ENCODE peak calls at places on chromosomes 6 and 20, in seven cellular contexts. G is H9, A is mesenchymal stem cell, H is IMR-90, U is H1, Z is neuronal stem cell, V is trophoblast cell. N is an unnamed sample.
A peak's percentile ranks its signal among the peaks of the same experiment; 100 is the strongest.

GRCh38 chr6:26020983-26021349 is 58.4 kb downstream of the TRIM38 start:
- DNase-seq in U (no peak), A (peak; percentile 86), H (peak; percentile 74), G (no peak), Z (peak; percentile 63), V (peak; percentile 65), N (no peak)

GRCh38 chr6:2791124-2792050 is 26.2 kb downstream of the WRNIP1 start:
- DNase-seq in V (peak; percentile 72), H (peak; percentile 97), G (peak; percentile 74), U (no peak), Z (peak; percentile 43), A (peak; percentile 92), N (peak; percentile 88)

GRCh38 chr6:67875877-67876383 is 759.2 kb upstream of the ADGRB3 start:
- DNase-seq in A (peak; percentile 1), G (no peak), Z (no peak), U (no peak), H (no peak), V (no peak), N (no peak)

GRCh38 chr6:34056301-34056700 is 89.6 kb downstream of the GRM4 start:
- DNase-seq in Z (peak; percentile 60), A (no peak), V (peak; percentile 57), G (peak; percentile 96), H (peak; percentile 35), U (peak; percentile 54), N (peak; percentile 85)

GRCh38 chr6:106547053-106547414 is 82.3 kb downstream of the RTN4IP1 start:
- DNase-seq in H (no peak), G (no peak), Z (no peak), U (no peak), A (no peak), V (no peak), N (no peak)

GRCh38 chr6:68774843-68775242 is 139.8 kb downstream of the ADGRB3 start:
- DNase-seq in G (no peak), A (no peak), H (no peak), Z (no peak), V (no peak), U (no peak), N (no peak)

GRCh38 chr6:3251462-3252314 is 7.1 kb upstream of the PSMG4 start:
- DNase-seq in Z (peak; percentile 76), H (peak; percentile 80), U (no peak), A (peak; percentile 81), V (peak; percentile 74), G (peak; percentile 90), N (peak; percentile 97)

GRCh38 chr20:50043573-50044352 is 61.0 kb downstream of the SNAI1 start:
- DNase-seq in H (no peak), Z (no peak), U (no peak), G (no peak), V (no peak), A (no peak), N (no peak)

GRCh38 chr20:17878912-17879602 is 89.5 kb downstream of the SNX5 start:
- DNase-seq in Z (no peak), V (no peak), A (no peak), H (no peak), G (no peak), U (no peak), N (no peak)

GRCh38 chr6:45718901-45719300 is 296.8 kb downstream of the CLIC5 start:
- DNase-seq in A (no peak), G (no peak), H (peak; percentile 64), U (no peak), V (no peak), Z (no peak), N (no peak)

GRCh38 chr20:62040933-62041332 is 24.7 kb downstream of the TAF4 start:
- DNase-seq in A (no peak), H (no peak), G (no peak), V (no peak), U (no peak), Z (no peak), N (no peak)

GRCh38 chr20:35111141-35111888 is 18.7 kb upstream of the TRPC4AP start:
- DNase-seq in V (no peak), A (peak; percentile 76), H (peak; percentile 87), G (no peak), U (no peak), Z (no peak), N (no peak)

GRCh38 chr20:1712634-1713625 is 55.4 kb upstream of the SIRPG start:
- DNase-seq in G (no peak), Z (no peak), U (no peak), A (no peak), V (peak; percentile 48), H (no peak), N (no peak)
- H2BK5ac ChIP-seq in G (no peak overlapping the region), Z (no peak overlapping the region), U (no peak overlapping the region), A (no peak overlapping the region), V (no peak overlapping the region), H (no peak overlapping the region), N (no peak overlapping the region)

GRCh38 chr6:36039113-36039512 is 11.5 kb downstream of the MAPK14 start:
- DNase-seq in G (no peak), H (no peak), A (peak; percentile 37), V (no peak), Z (no peak), U (no peak), N (no peak)
- H4K8ac ChIP-seq in G (no peak overlapping the region), H (no peak overlapping the region), A (no peak overlapping the region), V (no peak overlapping the region), Z (no peak overlapping the region), U (no peak overlapping the region), N (no peak overlapping the region)

GRCh38 chr6:6154335-6154734 is 147.6 kb upstream of the NRN1 start:
- DNase-seq in V (no peak), A (no peak), U (no peak), H (no peak), Z (no peak), G (no peak), N (no peak)
- H2BK120ac ChIP-seq in V (no peak overlapping the region), A (no peak overlapping the region), U (no peak overlapping the region), H (no peak overlapping the region), Z (no peak overlapping the region), G (no peak overlapping the region), N (no peak overlapping the region)

DNA sequence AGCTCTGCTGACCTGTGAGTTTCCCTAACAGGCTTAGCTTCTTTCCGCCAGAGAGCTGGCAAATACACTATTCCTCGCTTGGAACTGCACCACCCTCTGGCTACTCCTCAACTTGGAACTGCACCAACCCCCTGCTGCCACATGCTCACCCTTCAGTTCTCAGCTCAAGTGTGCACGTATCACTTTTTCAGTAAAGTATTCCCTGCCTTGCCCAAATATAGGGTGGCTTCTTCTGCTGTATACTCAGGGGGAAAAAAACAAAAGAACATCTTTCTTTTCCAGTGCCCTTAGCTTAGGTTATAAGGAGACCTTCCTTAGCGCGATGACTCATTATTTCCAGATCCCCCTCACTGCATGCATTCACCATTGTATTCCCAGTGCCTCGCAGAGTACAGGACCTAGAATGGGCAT is 21.2 kb downstream of the GNAS-AS1 start:
- DNase-seq in G (no peak), H (peak; percentile 4), V (no peak), Z (no peak), A (no peak), U (no peak), N (no peak)
- H2BK5ac ChIP-seq in G (no peak overlapping the region), H (no peak overlapping the region), V (no peak overlapping the region), Z (no peak overlapping the region), A (no peak overlapping the region), U (no peak overlapping the region), N (no peak overlapping the region)

GRCh38 chr20:43894531-43894930 is 20.1 kb upstream of the TOX2 start:
- DNase-seq in Z (no peak), G (no peak), V (no peak), H (no peak), U (no peak), A (no peak), N (peak; percentile 77)

GRCh38 chr20:43900062-43900461 is 14.6 kb upstream of the TOX2 start:
- DNase-seq in Z (no peak), U (no peak), G (no peak), A (no peak), V (no peak), H (no peak), N (no peak)

GRCh38 chr20:43893930-43894329 is 20.7 kb upstream of the TOX2 start:
- DNase-seq in Z (no peak), V (no peak), U (no peak), H (peak; percentile 24), G (no peak), A (no peak), N (no peak)

GRCh38 chr20:43899274-43899878 is 15.3 kb upstream of the TOX2 start:
- DNase-seq in U (no peak), G (peak; percentile 52), Z (no peak), H (no peak), V (no peak), A (no peak), N (no peak)

GRCh38 chr20:43895235-43895634 is 19.4 kb upstream of the TOX2 start:
- DNase-seq in V (no peak), A (no peak), G (no peak), U (no peak), Z (no peak), H (peak; percentile 30), N (no peak)
- H4K8ac ChIP-seq in V (no peak overlapping the region), A (no peak overlapping the region), G (no peak overlapping the region), U (no peak overlapping the region), Z (no peak overlapping the region), H (no peak overlapping the region), N (no peak overlapping the region)

DNA sequence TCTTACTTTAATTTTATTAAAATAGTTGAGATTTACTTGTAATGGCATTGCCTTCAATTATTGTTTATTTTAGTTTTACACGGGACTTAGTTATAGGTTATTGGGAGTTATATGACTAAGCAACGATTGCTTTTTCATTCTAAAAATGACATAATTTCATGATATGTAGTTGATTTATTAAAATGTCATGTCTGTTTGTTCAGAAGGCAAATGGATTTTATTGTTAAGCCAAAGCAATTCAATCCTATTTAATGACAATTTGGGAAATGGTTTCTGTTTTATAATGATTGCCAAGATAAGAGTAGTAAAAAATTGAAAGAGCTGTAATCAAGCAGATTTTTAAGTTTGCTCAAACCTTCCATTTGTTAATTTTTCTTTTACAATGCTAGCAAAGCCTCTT is 74.7 kb downstream of the PHACTR2 start:
- DNase-seq in A (no peak), Z (no peak), U (no peak), V (no peak), G (no peak), H (no peak), N (no peak)
- H2BK120ac ChIP-seq in A (no peak overlapping the region), Z (no peak overlapping the region), U (no peak overlapping the region), V (no peak overlapping the region), G (no peak overlapping the region), H (no peak overlapping the region), N (no peak overlapping the region)

DNA sequence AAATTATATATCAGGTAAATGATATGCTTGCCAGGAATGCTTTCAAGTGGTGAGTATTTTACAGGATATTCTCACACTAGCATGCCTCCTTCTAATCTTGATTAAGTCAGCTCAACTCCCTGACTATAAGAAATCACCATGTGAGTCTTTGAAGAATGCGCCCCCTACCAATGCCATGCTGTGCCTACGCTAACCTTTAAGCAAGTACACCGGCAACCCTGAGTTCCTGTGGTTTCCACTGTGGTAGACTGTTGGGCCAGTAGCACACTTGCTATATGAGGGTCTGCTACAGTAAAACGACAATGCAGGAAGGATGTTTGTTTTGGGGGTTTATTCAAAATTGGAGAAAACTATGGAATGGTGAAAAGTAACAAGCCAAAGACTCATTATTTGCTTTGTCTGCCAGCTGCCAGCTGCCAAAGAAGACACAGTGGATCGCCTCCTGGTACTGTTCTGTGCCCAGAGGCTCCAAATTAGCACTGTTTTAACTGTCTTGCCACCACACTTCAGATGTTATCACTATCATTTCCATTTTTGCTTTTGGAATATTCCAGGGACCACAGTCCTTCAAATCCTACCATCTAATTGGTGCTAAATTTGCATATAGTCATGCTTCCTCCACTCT is 333.5 kb downstream of the RNGTT start:
- DNase-seq in H (no peak), V (no peak), G (peak; percentile 67), A (no peak), U (peak; percentile 19), Z (peak; percentile 3), N (peak; percentile 93)
- H2BK5ac ChIP-seq in H (no peak overlapping the region), V (no peak overlapping the region), G (no peak overlapping the region), A (no peak overlapping the region), U (no peak overlapping the region), Z (no peak overlapping the region), N (no peak overlapping the region)

N was measured in mesendoderm.